ENCODE peak calls at places on chromosomes 1 and 21, in nine cellular contexts. One of them, this sample, is unnamed. For H3K9me3 and H3K4me1, the result is how much of the 10 kb centered on the place peaks cover.

GRCh38 chr1:60133848-60134247 is 60.3 kb upstream of the C1orf87 start:
- DNase-seq in tibial nerve: no peak
- DNase-seq in neural progenitor cell: no peak
- DNase-seq in left ventricle myocardium inferior: no peak
- DNase-seq in kidney: no peak
- DNase-seq in SJSA1: peak
- DNase-seq in aorta: no peak
- DNase-seq in IMR-90: peak
- DNase-seq in A549: no peak
- DNase-seq in this sample: no peak

GRCh38 chr1:234725177-234726132 is 115.5 kb upstream of the IRF2BP2 start:
- DNase-seq in tibial nerve: peak
- DNase-seq in neural progenitor cell: no peak
- DNase-seq in left ventricle myocardium inferior: peak
- DNase-seq in kidney: peak
- DNase-seq in SJSA1: peak
- DNase-seq in aorta: no peak
- DNase-seq in IMR-90: no peak
- DNase-seq in A549: no peak
- DNase-seq in this sample: peak

GRCh38 chr1:233843523-233844204 is 60.8 kb upstream of the SLC35F3 start:
- DNase-seq in tibial nerve: no peak
- DNase-seq in neural progenitor cell: no peak
- DNase-seq in left ventricle myocardium inferior: no peak
- DNase-seq in kidney: no peak
- DNase-seq in SJSA1: no peak
- DNase-seq in aorta: no peak
- DNase-seq in IMR-90: no peak
- DNase-seq in A549: peak
- DNase-seq in this sample: peak

GRCh38 chr1:201721131-201722049 is 107.6 kb upstream of the IPO9 start:
- DNase-seq in tibial nerve: no peak
- DNase-seq in neural progenitor cell: no peak
- DNase-seq in left ventricle myocardium inferior: no peak
- DNase-seq in kidney: no peak
- DNase-seq in SJSA1: peak
- DNase-seq in aorta: no peak
- DNase-seq in IMR-90: peak
- DNase-seq in A549: no peak
- DNase-seq in this sample: peak

GRCh38 chr1:218384576-218384975 is 39.4 kb downstream of the TGFB2 start:
- DNase-seq in tibial nerve: no peak
- DNase-seq in neural progenitor cell: no peak
- DNase-seq in left ventricle myocardium inferior: no peak
- DNase-seq in kidney: no peak
- DNase-seq in SJSA1: peak
- DNase-seq in aorta: no peak
- DNase-seq in IMR-90: peak
- DNase-seq in A549: no peak
- DNase-seq in this sample: peak

GRCh38 chr1:17274186-17275170 is 25.6 kb downstream of the PADI3 start:
- DNase-seq in tibial nerve: no peak
- DNase-seq in neural progenitor cell: peak
- DNase-seq in left ventricle myocardium inferior: no peak
- DNase-seq in kidney: no peak
- DNase-seq in SJSA1: peak
- DNase-seq in aorta: no peak
- DNase-seq in IMR-90: peak
- DNase-seq in A549: peak
- DNase-seq in this sample: peak

GRCh38 chr1:221089273-221089672 is 210.0 kb downstream of the HLX start:
- DNase-seq in tibial nerve: no peak
- DNase-seq in neural progenitor cell: no peak
- DNase-seq in left ventricle myocardium inferior: no peak
- DNase-seq in kidney: no peak
- DNase-seq in SJSA1: peak
- DNase-seq in aorta: no peak
- DNase-seq in IMR-90: peak
- DNase-seq in A549: peak
- DNase-seq in this sample: no peak

GRCh38 chr1:35192056-35192852 is 691 bp downstream of the SFPQ start:
- DNase-seq in tibial nerve: peak
- DNase-seq in neural progenitor cell: peak
- DNase-seq in left ventricle myocardium inferior: peak
- DNase-seq in kidney: peak
- DNase-seq in SJSA1: peak
- DNase-seq in aorta: peak
- DNase-seq in IMR-90: peak
- DNase-seq in A549: peak
- DNase-seq in this sample: peak

GRCh38 chr21:34661848-34662247 is 6.9 kb upstream of the CLIC6 start:
- DNase-seq in tibial nerve: no peak
- DNase-seq in neural progenitor cell: no peak
- DNase-seq in left ventricle myocardium inferior: no peak
- DNase-seq in kidney: no peak
- DNase-seq in SJSA1: no peak
- DNase-seq in aorta: no peak
- DNase-seq in IMR-90: no peak
- DNase-seq in A549: no peak
- DNase-seq in this sample: no peak

GRCh38 chr21:35212393-35213127 is 163.5 kb upstream of the RUNX1 start:
- DNase-seq in tibial nerve: no peak
- DNase-seq in neural progenitor cell: no peak
- DNase-seq in left ventricle myocardium inferior: no peak
- DNase-seq in kidney: no peak
- DNase-seq in SJSA1: peak
- DNase-seq in aorta: no peak
- DNase-seq in IMR-90: peak
- DNase-seq in A549: no peak
- DNase-seq in this sample: peak

GRCh38 chr1:52533710-52534109 is 19.2 kb downstream of the TUT4 start:
- DNase-seq in tibial nerve: no peak
- DNase-seq in neural progenitor cell: no peak
- DNase-seq in left ventricle myocardium inferior: no peak
- DNase-seq in kidney: peak
- DNase-seq in SJSA1: no peak
- DNase-seq in aorta: no peak
- DNase-seq in IMR-90: no peak
- DNase-seq in A549: no peak
- DNase-seq in this sample: no peak
- H3K9me3 ChIP-seq in tibial nerve: under half
- H3K9me3 ChIP-seq in neural progenitor cell: under half
- H3K9me3 ChIP-seq in left ventricle myocardium inferior: under half
- H3K9me3 ChIP-seq in kidney: under half
- H3K9me3 ChIP-seq in SJSA1: under half
- H3K9me3 ChIP-seq in aorta: under half
- H3K9me3 ChIP-seq in IMR-90: under half
- H3K9me3 ChIP-seq in A549: under half
- H3K9me3 ChIP-seq in this sample: under half

GRCh38 chr1:41496080-41497055 is 11.9 kb upstream of the EDN2 start:
- DNase-seq in tibial nerve: peak
- DNase-seq in neural progenitor cell: peak
- DNase-seq in left ventricle myocardium inferior: peak
- DNase-seq in kidney: peak
- DNase-seq in SJSA1: peak
- DNase-seq in aorta: peak
- DNase-seq in IMR-90: peak
- DNase-seq in A549: no peak
- DNase-seq in this sample: peak
- H3K27ac ChIP-seq in tibial nerve: peak
- H3K27ac ChIP-seq in neural progenitor cell: no peak
- H3K27ac ChIP-seq in left ventricle myocardium inferior: peak
- H3K27ac ChIP-seq in kidney: peak
- H3K27ac ChIP-seq in SJSA1: peak
- H3K27ac ChIP-seq in aorta: peak
- H3K27ac ChIP-seq in IMR-90: peak
- H3K27ac ChIP-seq in A549: peak
- H3K27ac ChIP-seq in this sample: peak

GRCh38 chr1:110350360-110350759 is 11.2 kb downstream of the RBM15 start:
- DNase-seq in tibial nerve: no peak
- DNase-seq in neural progenitor cell: no peak
- DNase-seq in left ventricle myocardium inferior: no peak
- DNase-seq in kidney: no peak
- DNase-seq in SJSA1: no peak
- DNase-seq in aorta: no peak
- DNase-seq in IMR-90: no peak
- DNase-seq in A549: no peak
- DNase-seq in this sample: no peak
- H3K4me1 ChIP-seq in tibial nerve: under half
- H3K4me1 ChIP-seq in neural progenitor cell: under half
- H3K4me1 ChIP-seq in left ventricle myocardium inferior: half or more
- H3K4me1 ChIP-seq in kidney: under half
- H3K4me1 ChIP-seq in SJSA1: under half
- H3K4me1 ChIP-seq in aorta: under half
- H3K4me1 ChIP-seq in IMR-90: under half
- H3K4me1 ChIP-seq in A549: half or more
- H3K4me1 ChIP-seq in this sample: under half

GRCh38 chr1:247145279-247145678 is 26.5 kb downstream of the ZNF124 start:
- DNase-seq in tibial nerve: no peak
- DNase-seq in neural progenitor cell: no peak
- DNase-seq in left ventricle myocardium inferior: no peak
- DNase-seq in kidney: no peak
- DNase-seq in SJSA1: no peak
- DNase-seq in aorta: no peak
- DNase-seq in IMR-90: no peak
- DNase-seq in A549: no peak
- DNase-seq in this sample: no peak
- H3K9me3 ChIP-seq in tibial nerve: under half
- H3K9me3 ChIP-seq in neural progenitor cell: under half
- H3K9me3 ChIP-seq in left ventricle myocardium inferior: half or more
- H3K9me3 ChIP-seq in kidney: half or more
- H3K9me3 ChIP-seq in SJSA1: under half
- H3K9me3 ChIP-seq in aorta: under half
- H3K9me3 ChIP-seq in IMR-90: under half
- H3K9me3 ChIP-seq in A549: half or more
- H3K9me3 ChIP-seq in this sample: under half

DNA sequence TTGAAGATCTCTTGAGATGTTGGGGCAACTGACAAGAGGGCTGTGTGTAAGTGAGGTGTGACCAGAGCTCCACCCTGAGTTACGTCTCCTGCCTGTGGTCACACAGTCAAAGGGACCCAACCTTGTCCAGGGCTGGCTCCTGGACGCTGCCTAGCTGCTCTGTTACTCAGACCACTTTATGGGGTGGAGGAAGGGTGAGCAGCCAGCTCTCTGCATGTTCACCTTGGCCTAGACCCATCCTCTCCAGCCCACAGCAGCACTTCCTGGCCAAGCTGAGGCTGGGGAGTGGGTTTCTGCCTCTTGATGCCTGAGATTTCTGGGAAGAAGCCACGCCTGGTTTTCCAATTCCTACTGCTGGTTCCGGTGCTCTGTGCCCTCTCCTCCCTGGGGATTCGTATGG is 24.6 kb downstream of the SLC2A1 start:
- DNase-seq in tibial nerve: no peak
- DNase-seq in neural progenitor cell: no peak
- DNase-seq in left ventricle myocardium inferior: no peak
- DNase-seq in kidney: no peak
- DNase-seq in SJSA1: no peak
- DNase-seq in aorta: no peak
- DNase-seq in IMR-90: no peak
- DNase-seq in A549: no peak
- DNase-seq in this sample: no peak
- H3K27ac ChIP-seq in tibial nerve: peak
- H3K27ac ChIP-seq in neural progenitor cell: peak
- H3K27ac ChIP-seq in left ventricle myocardium inferior: no peak
- H3K27ac ChIP-seq in kidney: no peak
- H3K27ac ChIP-seq in SJSA1: no peak
- H3K27ac ChIP-seq in aorta: no peak
- H3K27ac ChIP-seq in IMR-90: no peak
- H3K27ac ChIP-seq in A549: peak
- H3K27ac ChIP-seq in this sample: no peak

GRCh38 chr1:160750608-160751007 is 11.6 kb downstream of the SLAMF7 start:
- DNase-seq in tibial nerve: no peak
- DNase-seq in neural progenitor cell: no peak
- DNase-seq in left ventricle myocardium inferior: no peak
- DNase-seq in kidney: no peak
- DNase-seq in SJSA1: no peak
- DNase-seq in aorta: no peak
- DNase-seq in IMR-90: no peak
- DNase-seq in A549: no peak
- DNase-seq in this sample: no peak

GRCh38 chr1:160747717-160748116 is 8.7 kb downstream of the SLAMF7 start:
- DNase-seq in tibial nerve: no peak
- DNase-seq in neural progenitor cell: no peak
- DNase-seq in left ventricle myocardium inferior: no peak
- DNase-seq in kidney: no peak
- DNase-seq in SJSA1: no peak
- DNase-seq in aorta: no peak
- DNase-seq in IMR-90: no peak
- DNase-seq in A549: no peak
- DNase-seq in this sample: no peak

GRCh38 chr1:160748182-160748876 is 9.3 kb downstream of the SLAMF7 start:
- DNase-seq in tibial nerve: no peak
- DNase-seq in neural progenitor cell: no peak
- DNase-seq in left ventricle myocardium inferior: no peak
- DNase-seq in kidney: no peak
- DNase-seq in SJSA1: no peak
- DNase-seq in aorta: no peak
- DNase-seq in IMR-90: no peak
- DNase-seq in A549: peak
- DNase-seq in this sample: peak

GRCh38 chr1:160746870-160747500 is 7.9 kb downstream of the SLAMF7 start:
- DNase-seq in tibial nerve: no peak
- DNase-seq in neural progenitor cell: no peak
- DNase-seq in left ventricle myocardium inferior: no peak
- DNase-seq in kidney: no peak
- DNase-seq in SJSA1: no peak
- DNase-seq in aorta: no peak
- DNase-seq in IMR-90: no peak
- DNase-seq in A549: no peak
- DNase-seq in this sample: no peak

GRCh38 chr1:160748877-160749269 is 9.8 kb downstream of the SLAMF7 start:
- DNase-seq in tibial nerve: no peak
- DNase-seq in neural progenitor cell: no peak
- DNase-seq in left ventricle myocardium inferior: no peak
- DNase-seq in kidney: no peak
- DNase-seq in SJSA1: no peak
- DNase-seq in aorta: no peak
- DNase-seq in IMR-90: no peak
- DNase-seq in A549: peak
- DNase-seq in this sample: no peak
- H3K4me1 ChIP-seq in tibial nerve: under half
- H3K4me1 ChIP-seq in neural progenitor cell: under half
- H3K4me1 ChIP-seq in left ventricle myocardium inferior: under half
- H3K4me1 ChIP-seq in kidney: under half
- H3K4me1 ChIP-seq in SJSA1: under half
- H3K4me1 ChIP-seq in aorta: under half
- H3K4me1 ChIP-seq in IMR-90: under half
- H3K4me1 ChIP-seq in A549: under half
- H3K4me1 ChIP-seq in this sample: under half

GRCh38 chr1:245457562-245457961 is 302.8 kb downstream of the KIF26B start:
- DNase-seq in tibial nerve: no peak
- DNase-seq in neural progenitor cell: no peak
- DNase-seq in left ventricle myocardium inferior: no peak
- DNase-seq in kidney: no peak
- DNase-seq in SJSA1: no peak
- DNase-seq in aorta: no peak
- DNase-seq in IMR-90: no peak
- DNase-seq in A549: no peak
- DNase-seq in this sample: no peak
- H3K9me3 ChIP-seq in tibial nerve: under half
- H3K9me3 ChIP-seq in neural progenitor cell: under half
- H3K9me3 ChIP-seq in left ventricle myocardium inferior: under half
- H3K9me3 ChIP-seq in kidney: under half
- H3K9me3 ChIP-seq in SJSA1: under half
- H3K9me3 ChIP-seq in aorta: under half
- H3K9me3 ChIP-seq in IMR-90: under half
- H3K9me3 ChIP-seq in A549: under half
- H3K9me3 ChIP-seq in this sample: under half

This sample was measured in SJCRH30.